ENCODE peak calls at places on chromosome 14, in six cellular contexts. One of them, this sample, is unnamed.
A peak's percentile ranks its signal among the peaks of the same experiment; 100 is the strongest.

GRCh38 chr14:37197421-37198272 is at the start of gene MIPOL1:
- DNase-seq in breast epithelium: peak; percentile 78
- DNase-seq in mesendoderm: peak; percentile 80
- DNase-seq in CD8-positive, alpha-beta T cell: no peak
- DNase-seq in endodermal cell: peak; percentile 87
- DNase-seq in HepG2: peak; percentile 79
- DNase-seq in this sample: peak; percentile 83

GRCh38 chr14:24057271-24057670 is 5.5 kb downstream of the CARMIL3 start:
- DNase-seq in HepG2: no peak
- DNase-seq in endodermal cell: no peak
- DNase-seq in mesendoderm: no peak
- DNase-seq in CD8-positive, alpha-beta T cell: no peak
- DNase-seq in breast epithelium: no peak
- DNase-seq in this sample: no peak

GRCh38 chr14:91649930-91650329 is 82.0 kb downstream of the CATSPERB start:
- DNase-seq in HepG2: peak; percentile 13
- DNase-seq in breast epithelium: no peak
- DNase-seq in endodermal cell: no peak
- DNase-seq in CD8-positive, alpha-beta T cell: peak; percentile 20
- DNase-seq in mesendoderm: peak; percentile 25
- DNase-seq in this sample: no peak

GRCh38 chr14:60775296-60775695 is 40.7 kb downstream of the MNAT1 start:
- DNase-seq in endodermal cell: no peak
- DNase-seq in CD8-positive, alpha-beta T cell: no peak
- DNase-seq in HepG2: no peak
- DNase-seq in breast epithelium: no peak
- DNase-seq in mesendoderm: no peak
- DNase-seq in this sample: no peak

GRCh38 chr14:100454437-100454836 is 131.3 kb downstream of the SLC25A47 start:
- DNase-seq in endodermal cell: no peak
- DNase-seq in mesendoderm: no peak
- DNase-seq in breast epithelium: no peak
- DNase-seq in HepG2: no peak
- DNase-seq in CD8-positive, alpha-beta T cell: no peak
- DNase-seq in this sample: no peak

GRCh38 chr14:21003788-21004346 is 4.8 kb downstream of the SLC39A2 start:
- DNase-seq in endodermal cell: peak; percentile 24
- DNase-seq in CD8-positive, alpha-beta T cell: no peak
- DNase-seq in breast epithelium: no peak
- DNase-seq in mesendoderm: no peak
- DNase-seq in HepG2: no peak
- DNase-seq in this sample: no peak

GRCh38 chr14:58298880-58299664 is 717 bp downstream of the ARID4A start:
- DNase-seq in endodermal cell: peak; percentile 72
- DNase-seq in breast epithelium: no peak
- DNase-seq in mesendoderm: peak; percentile 35
- DNase-seq in CD8-positive, alpha-beta T cell: peak; percentile 33
- DNase-seq in HepG2: no peak
- DNase-seq in this sample: peak; percentile 88

GRCh38 chr14:67962215-67962644 is 142.7 kb downstream of the RAD51B start:
- DNase-seq in CD8-positive, alpha-beta T cell: no peak
- DNase-seq in HepG2: no peak
- DNase-seq in endodermal cell: no peak
- DNase-seq in breast epithelium: no peak
- DNase-seq in mesendoderm: no peak
- DNase-seq in this sample: no peak

GRCh38 chr14:31457665-31458659 is 656 bp upstream of the DTD2 start:
- DNase-seq in CD8-positive, alpha-beta T cell: no peak
- DNase-seq in HepG2: peak; percentile 93
- DNase-seq in breast epithelium: no peak
- DNase-seq in mesendoderm: peak; percentile 57
- DNase-seq in endodermal cell: no peak
- DNase-seq in this sample: no peak

GRCh38 chr14:70873627-70874026 is 33.6 kb upstream of the PCNX1 start:
- DNase-seq in mesendoderm: peak; percentile 23
- DNase-seq in endodermal cell: no peak
- DNase-seq in breast epithelium: no peak
- DNase-seq in HepG2: peak; percentile 38
- DNase-seq in CD8-positive, alpha-beta T cell: no peak
- DNase-seq in this sample: no peak

GRCh38 chr14:64541261-64541970 is 875 bp downstream of the HSPA2 start:
- DNase-seq in endodermal cell: no peak
- DNase-seq in HepG2: no peak
- DNase-seq in mesendoderm: peak; percentile 22
- DNase-seq in breast epithelium: no peak
- DNase-seq in CD8-positive, alpha-beta T cell: no peak
- DNase-seq in this sample: no peak

GRCh38 chr14:32167907-32168306 is 33.9 kb upstream of the RNU6-7 start:
- DNase-seq in breast epithelium: no peak
- DNase-seq in CD8-positive, alpha-beta T cell: no peak
- DNase-seq in endodermal cell: no peak
- DNase-seq in HepG2: no peak
- DNase-seq in mesendoderm: no peak
- DNase-seq in this sample: no peak

GRCh38 chr14:35122696-35123387 is 490 bp downstream of the PRORP start:
- DNase-seq in HepG2: peak; percentile 69
- DNase-seq in breast epithelium: peak; percentile 53
- DNase-seq in mesendoderm: peak; percentile 74
- DNase-seq in endodermal cell: peak; percentile 47
- DNase-seq in CD8-positive, alpha-beta T cell: peak; percentile 22
- DNase-seq in this sample: no peak

GRCh38 chr14:70898346-70898745 is 8.9 kb upstream of the PCNX1 start:
- DNase-seq in breast epithelium: no peak
- DNase-seq in CD8-positive, alpha-beta T cell: no peak
- DNase-seq in mesendoderm: no peak
- DNase-seq in endodermal cell: no peak
- DNase-seq in HepG2: no peak
- DNase-seq in this sample: no peak

GRCh38 chr14:84809158-84809557 is 720.8 kb upstream of the FLRT2 start:
- DNase-seq in endodermal cell: no peak
- DNase-seq in CD8-positive, alpha-beta T cell: no peak
- DNase-seq in HepG2: no peak
- DNase-seq in mesendoderm: no peak
- DNase-seq in breast epithelium: no peak
- DNase-seq in this sample: no peak

GRCh38 chr14:100879194-100879593 is 24.3 kb downstream of the RTL1 start:
- DNase-seq in CD8-positive, alpha-beta T cell: no peak
- DNase-seq in endodermal cell: no peak
- DNase-seq in mesendoderm: no peak
- DNase-seq in breast epithelium: no peak
- DNase-seq in HepG2: no peak
- DNase-seq in this sample: no peak

GRCh38 chr14:68244272-68244975 is 424.8 kb downstream of the RAD51B start:
- DNase-seq in mesendoderm: no peak
- DNase-seq in breast epithelium: no peak
- DNase-seq in endodermal cell: no peak
- DNase-seq in CD8-positive, alpha-beta T cell: no peak
- DNase-seq in HepG2: no peak
- DNase-seq in this sample: no peak

GRCh38 chr14:68598621-68599447 is 194.0 kb downstream of the ZFP36L1 start:
- DNase-seq in endodermal cell: no peak
- DNase-seq in HepG2: peak; percentile 94
- DNase-seq in mesendoderm: no peak
- DNase-seq in CD8-positive, alpha-beta T cell: no peak
- DNase-seq in breast epithelium: no peak
- DNase-seq in this sample: peak; percentile 86

GRCh38 chr14:50060871-50061663 is 55.3 kb downstream of the VCPKMT start:
- DNase-seq in breast epithelium: no peak
- DNase-seq in HepG2: peak; percentile 89
- DNase-seq in endodermal cell: peak; percentile 76
- DNase-seq in CD8-positive, alpha-beta T cell: peak; percentile 56
- DNase-seq in mesendoderm: peak; percentile 90
- DNase-seq in this sample: no peak

GRCh38 chr14:95808371-95808770 is 68.3 kb upstream of the TUNAR start:
- DNase-seq in HepG2: no peak
- DNase-seq in mesendoderm: no peak
- DNase-seq in CD8-positive, alpha-beta T cell: no peak
- DNase-seq in endodermal cell: peak; percentile 7
- DNase-seq in breast epithelium: no peak
- DNase-seq in this sample: no peak

GRCh38 chr14:92615451-92615850 is 101.9 kb downstream of the RIN3 start:
- DNase-seq in breast epithelium: no peak
- DNase-seq in HepG2: no peak
- DNase-seq in CD8-positive, alpha-beta T cell: peak; percentile 92
- DNase-seq in mesendoderm: peak; percentile 53
- DNase-seq in endodermal cell: peak; percentile 59
- DNase-seq in this sample: no peak

GRCh38 chr14:74684444-74684843 is 28.4 kb downstream of the AREL1 start:
- DNase-seq in HepG2: no peak
- DNase-seq in CD8-positive, alpha-beta T cell: no peak
- DNase-seq in mesendoderm: no peak
- DNase-seq in endodermal cell: no peak
- DNase-seq in breast epithelium: no peak
- DNase-seq in this sample: peak; percentile 40

GRCh38 chr14:64639340-64639821 is 64.8 kb upstream of the PLEKHG3 start:
- DNase-seq in CD8-positive, alpha-beta T cell: no peak
- DNase-seq in mesendoderm: peak; percentile 89
- DNase-seq in breast epithelium: no peak
- DNase-seq in endodermal cell: peak; percentile 61
- DNase-seq in HepG2: no peak
- DNase-seq in this sample: no peak

GRCh38 chr14:100436745-100437406 is 113.7 kb downstream of the SLC25A47 start:
- DNase-seq in breast epithelium: no peak
- DNase-seq in mesendoderm: no peak
- DNase-seq in CD8-positive, alpha-beta T cell: no peak
- DNase-seq in HepG2: no peak
- DNase-seq in endodermal cell: peak; percentile 28
- DNase-seq in this sample: no peak

GRCh38 chr14:75906680-75907280 is 75.0 kb downstream of the TGFB3 start:
- DNase-seq in breast epithelium: no peak
- DNase-seq in endodermal cell: peak; percentile 82
- DNase-seq in mesendoderm: peak; percentile 47
- DNase-seq in CD8-positive, alpha-beta T cell: peak; percentile 63
- DNase-seq in HepG2: peak; percentile 36
- DNase-seq in this sample: peak; percentile 58

GRCh38 chr14:99881011-99881410 is 87.8 kb downstream of the EML1 start:
- DNase-seq in breast epithelium: no peak
- DNase-seq in HepG2: no peak
- DNase-seq in endodermal cell: no peak
- DNase-seq in CD8-positive, alpha-beta T cell: no peak
- DNase-seq in mesendoderm: no peak
- DNase-seq in this sample: no peak

GRCh38 chr14:57848786-57849185 is 17.1 kb downstream of the SLC35F4 start:
- DNase-seq in endodermal cell: no peak
- DNase-seq in HepG2: no peak
- DNase-seq in CD8-positive, alpha-beta T cell: no peak
- DNase-seq in breast epithelium: no peak
- DNase-seq in mesendoderm: no peak
- DNase-seq in this sample: no peak

GRCh38 chr14:59303216-59303615 is 114.7 kb downstream of the DAAM1 start:
- DNase-seq in mesendoderm: peak; percentile 27
- DNase-seq in breast epithelium: no peak
- DNase-seq in HepG2: no peak
- DNase-seq in CD8-positive, alpha-beta T cell: no peak
- DNase-seq in endodermal cell: no peak
- DNase-seq in this sample: no peak
- H3K27ac ChIP-seq in mesendoderm: no peak overlapping the region
- H3K27ac ChIP-seq in breast epithelium: peak overlapping the region; percentile 35
- H3K27ac ChIP-seq in HepG2: no peak overlapping the region
- H3K27ac ChIP-seq in CD8-positive, alpha-beta T cell: no peak overlapping the region
- H3K27ac ChIP-seq in endodermal cell: no peak overlapping the region
- H3K27ac ChIP-seq in this sample: no peak overlapping the region

GRCh38 chr14:55073856-55074255 is 22.4 kb downstream of the MAPK1IP1L start:
- DNase-seq in endodermal cell: no peak
- DNase-seq in mesendoderm: no peak
- DNase-seq in CD8-positive, alpha-beta T cell: no peak
- DNase-seq in breast epithelium: no peak
- DNase-seq in HepG2: no peak
- DNase-seq in this sample: no peak

GRCh38 chr14:55075628-55076027 is 24.2 kb downstream of the MAPK1IP1L start:
- DNase-seq in CD8-positive, alpha-beta T cell: no peak
- DNase-seq in HepG2: no peak
- DNase-seq in mesendoderm: no peak
- DNase-seq in endodermal cell: no peak
- DNase-seq in breast epithelium: no peak
- DNase-seq in this sample: no peak

GRCh38 chr14:55074662-55075061 is 23.2 kb downstream of the MAPK1IP1L start:
- DNase-seq in breast epithelium: no peak
- DNase-seq in CD8-positive, alpha-beta T cell: no peak
- DNase-seq in endodermal cell: no peak
- DNase-seq in mesendoderm: peak; percentile 52
- DNase-seq in HepG2: no peak
- DNase-seq in this sample: no peak

GRCh38 chr14:55077155-55077554 is 25.7 kb downstream of the MAPK1IP1L start:
- DNase-seq in mesendoderm: no peak
- DNase-seq in HepG2: peak; percentile 19
- DNase-seq in breast epithelium: no peak
- DNase-seq in endodermal cell: no peak
- DNase-seq in CD8-positive, alpha-beta T cell: no peak
- DNase-seq in this sample: no peak

GRCh38 chr14:55077691-55078151 is 26.3 kb downstream of the MAPK1IP1L start:
- DNase-seq in HepG2: peak; percentile 62
- DNase-seq in CD8-positive, alpha-beta T cell: no peak
- DNase-seq in mesendoderm: no peak
- DNase-seq in endodermal cell: no peak
- DNase-seq in breast epithelium: no peak
- DNase-seq in this sample: peak; percentile 68
- H3K27ac ChIP-seq in HepG2: no peak overlapping the region
- H3K27ac ChIP-seq in CD8-positive, alpha-beta T cell: no peak overlapping the region
- H3K27ac ChIP-seq in mesendoderm: no peak overlapping the region
- H3K27ac ChIP-seq in endodermal cell: no peak overlapping the region
- H3K27ac ChIP-seq in breast epithelium: peak overlapping the region; percentile 83
- H3K27ac ChIP-seq in this sample: peak overlapping the region; percentile 84

DNA sequence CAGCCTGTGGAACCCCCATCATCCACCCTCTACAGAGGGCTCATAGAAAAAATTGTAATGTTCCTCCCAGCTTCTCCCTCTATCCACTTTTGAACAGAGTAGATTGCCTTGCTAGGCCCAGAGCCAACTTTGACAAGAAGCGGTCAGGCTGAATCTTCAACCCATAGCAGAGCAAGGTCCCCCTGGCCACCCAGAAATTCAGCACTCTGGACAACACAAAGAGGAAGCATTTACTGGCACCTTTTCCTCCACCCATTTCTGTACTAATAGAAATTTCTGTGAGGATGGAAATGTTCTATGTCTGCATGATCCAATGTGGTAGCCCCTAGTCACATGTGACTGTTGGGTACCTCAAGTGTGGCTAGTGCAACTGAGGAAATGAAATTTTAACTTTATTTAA is 42.7 kb upstream of the OXA1L start:
- DNase-seq in CD8-positive, alpha-beta T cell: no peak
- DNase-seq in HepG2: no peak
- DNase-seq in breast epithelium: no peak
- DNase-seq in endodermal cell: no peak
- DNase-seq in mesendoderm: no peak
- DNase-seq in this sample: no peak
- H3K27ac ChIP-seq in CD8-positive, alpha-beta T cell: no peak overlapping the region
- H3K27ac ChIP-seq in HepG2: no peak overlapping the region
- H3K27ac ChIP-seq in breast epithelium: no peak overlapping the region
- H3K27ac ChIP-seq in endodermal cell: no peak overlapping the region
- H3K27ac ChIP-seq in mesendoderm: no peak overlapping the region
- H3K27ac ChIP-seq in this sample: no peak overlapping the region

DNA sequence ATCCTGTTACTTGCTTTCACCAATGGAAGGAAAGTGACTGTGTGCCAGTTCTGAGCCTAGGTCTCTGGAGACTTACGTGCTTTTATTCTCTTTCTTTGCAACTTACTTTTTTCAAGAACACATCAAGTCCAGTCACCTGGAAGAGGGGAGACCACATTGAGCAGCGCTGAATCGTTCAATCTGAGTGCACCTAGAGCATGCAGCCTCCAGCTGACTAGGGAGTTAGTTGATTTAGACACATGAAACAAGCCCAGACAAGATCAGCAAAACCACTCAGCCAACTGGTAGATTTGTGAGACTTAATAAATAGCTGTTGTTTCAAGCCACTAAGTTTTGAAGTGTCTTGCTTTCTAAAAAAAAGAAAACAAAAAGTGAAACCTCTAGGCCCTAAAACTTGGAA is 1014.8 kb upstream of the FBXO33 start:
- DNase-seq in breast epithelium: no peak
- DNase-seq in CD8-positive, alpha-beta T cell: no peak
- DNase-seq in HepG2: no peak
- DNase-seq in endodermal cell: no peak
- DNase-seq in mesendoderm: no peak
- DNase-seq in this sample: no peak
- H3K27ac ChIP-seq in breast epithelium: no peak overlapping the region
- H3K27ac ChIP-seq in CD8-positive, alpha-beta T cell: no peak overlapping the region
- H3K27ac ChIP-seq in HepG2: no peak overlapping the region
- H3K27ac ChIP-seq in endodermal cell: no peak overlapping the region
- H3K27ac ChIP-seq in mesendoderm: no peak overlapping the region
- H3K27ac ChIP-seq in this sample: no peak overlapping the region

This sample was measured in left lung.